ENCODE peak calls at places on chromosomes 6 and 20, in six cellular contexts. F is endodermal cell, J is AG04449, S is WTC11, O is astrocyte, Z is gastrocnemius medialis. P is an unnamed sample.
A peak's percentile ranks its signal among the peaks of the same experiment; 100 is the strongest.

GRCh38 chr20:35907017-35907685 is 47.2 kb downstream of the SCAND1 start:
- DNase-seq in O (no peak), S (no peak), J (no peak), Z (peak; percentile 73), F (no peak), P (no peak)

GRCh38 chr6:80605165-80605989 is 498.9 kb downstream of the BCKDHB start:
- DNase-seq in J (no peak), Z (no peak), F (no peak), O (peak; percentile 49), S (no peak), P (no peak)

GRCh38 chr6:13378669-13379590 is 50.6 kb upstream of the TBC1D7 start:
- DNase-seq in J (no peak), Z (no peak), F (peak; percentile 69), S (peak; percentile 38), O (no peak), P (no peak)

GRCh38 chr20:50957276-50957675 is 1.1 kb downstream of the DPM1 start:
- DNase-seq in Z (peak; percentile 64), S (no peak), J (no peak), F (no peak), O (peak; percentile 45), P (no peak)

GRCh38 chr6:65289491-65289890 is 417.5 kb downstream of the EYS start:
- DNase-seq in O (peak; percentile 40), Z (no peak), S (no peak), J (no peak), F (no peak), P (no peak)

GRCh38 chr6:105326216-105326615 is 76.7 kb downstream of the PREP start:
- DNase-seq in F (no peak), O (peak; percentile 87), J (no peak), Z (peak; percentile 90), S (no peak), P (no peak)

GRCh38 chr20:45419188-45420091 is 3.5 kb downstream of the PIGT start:
- DNase-seq in J (peak; percentile 60), F (no peak), S (no peak), Z (peak; percentile 63), O (peak; percentile 97), P (peak; percentile 34)

GRCh38 chr6:43871933-43872332 is 101.9 kb downstream of the VEGFA start:
- DNase-seq in O (no peak), F (no peak), J (no peak), S (no peak), Z (no peak), P (no peak)

GRCh38 chr6:25066593-25066992 is 130.8 kb upstream of the RIPOR2 start:
- DNase-seq in O (no peak), J (no peak), S (no peak), Z (no peak), F (no peak), P (no peak)

GRCh38 chr6:151546941-151547659 is 53.3 kb downstream of the CCDC170 start:
- DNase-seq in F (no peak), J (no peak), Z (no peak), S (peak; percentile 28), O (no peak), P (no peak)

GRCh38 chr6:170232186-170233002 is 58.5 kb downstream of the DLL1 start:
- DNase-seq in O (peak; percentile 25), F (no peak), S (no peak), Z (no peak), J (no peak), P (no peak)

GRCh38 chr6:52574709-52575489 is 2.0 kb downstream of the TRAM2 start:
- DNase-seq in F (no peak), O (no peak), J (no peak), S (no peak), Z (peak; percentile 38), P (peak; percentile 77)

GRCh38 chr20:46130534-46130933 is 12.4 kb downstream of the CD40 start:
- DNase-seq in S (no peak), J (no peak), Z (peak; percentile 5), F (no peak), O (no peak), P (no peak)

GRCh38 chr6:44373787-44374186 is 13.7 kb upstream of the CDC5L start:
- DNase-seq in O (no peak), F (no peak), S (no peak), Z (no peak), J (no peak), P (no peak)

GRCh38 chr6:166989427-166990034 is 9.7 kb upstream of the CEP43 start:
- DNase-seq in S (peak; percentile 16), Z (no peak), O (no peak), J (no peak), F (no peak), P (peak; percentile 44)

GRCh38 chr20:60729119-60729900 is 522.8 kb upstream of the CDH4 start:
- DNase-seq in O (no peak), Z (no peak), F (peak; percentile 65), S (peak; percentile 26), J (no peak), P (no peak)

GRCh38 chr6:157096522-157096921 is 226.8 kb downstream of the TMEM242 start:
- DNase-seq in F (no peak), S (no peak), Z (no peak), O (no peak), J (no peak), P (no peak)

GRCh38 chr6:17280552-17281090 is 540 bp upstream of the RBM24 start:
- DNase-seq in J (no peak), Z (peak; percentile 86), F (peak; percentile 90), S (peak; percentile 69), O (no peak), P (peak; percentile 9)

GRCh38 chr6:84119277-84119676 is 85.7 kb downstream of the MRAP2 start:
- DNase-seq in Z (no peak), O (no peak), S (no peak), F (no peak), J (no peak), P (no peak)

GRCh38 chr6:151248295-151248694 is 8.5 kb downstream of the AKAP12 start:
- DNase-seq in Z (no peak), S (no peak), O (no peak), F (no peak), J (no peak), P (no peak)

GRCh38 chr6:74755748-74756147 is 450.1 kb downstream of the COL12A1 start:
- DNase-seq in J (no peak), Z (no peak), S (no peak), F (no peak), O (peak; percentile 4), P (no peak)

GRCh38 chr6:39310542-39310941 is 3.7 kb downstream of the KCNK17 start:
- DNase-seq in S (no peak), F (no peak), Z (no peak), J (no peak), O (no peak), P (no peak)

GRCh38 chr20:50815162-50815989 is 20.5 kb downstream of the BCAS4 start:
- DNase-seq in J (peak; percentile 38), F (no peak), O (peak; percentile 67), Z (no peak), S (no peak), P (peak; percentile 45)

GRCh38 chr20:37538003-37538402 is 10.3 kb upstream of the BLCAP start:
- DNase-seq in S (no peak), O (peak; percentile 44), F (peak; percentile 38), J (no peak), Z (no peak), P (no peak)

GRCh38 chr6:117919775-117920492 is 12.9 kb downstream of the SLC35F1 start:
- DNase-seq in O (no peak), F (peak; percentile 88), S (peak; percentile 74), J (no peak), Z (no peak), P (peak; percentile 11)

GRCh38 chr20:17610566-17611289 is 40.9 kb downstream of the DSTN start:
- DNase-seq in Z (no peak), F (peak; percentile 59), S (no peak), J (no peak), O (no peak), P (peak; percentile 69)

GRCh38 chr6:8139451-8139850 is 37.1 kb upstream of the EEF1E1 start:
- DNase-seq in F (no peak), J (no peak), Z (no peak), S (no peak), O (no peak), P (no peak)

GRCh38 chr20:62581308-62581707 is 61.0 kb upstream of the SLCO4A1 start:
- DNase-seq in S (no peak), F (no peak), Z (no peak), O (no peak), J (no peak), P (no peak)

GRCh38 chr6:33249732-33250625 is 21.7 kb downstream of the VPS52 start:
- DNase-seq in J (peak; percentile 58), Z (peak; percentile 18), O (peak; percentile 76), F (no peak), S (no peak), P (peak; percentile 28)

GRCh38 chr6:2795960-2796359 is 30.8 kb downstream of the WRNIP1 start:
- DNase-seq in J (no peak), O (no peak), F (no peak), S (no peak), Z (no peak), P (no peak)

GRCh38 chr20:17066955-17067354 is 159.9 kb upstream of the PCSK2 start:
- DNase-seq in Z (no peak), J (no peak), F (peak; percentile 72), S (no peak), O (no peak), P (no peak)

GRCh38 chr6:69954733-69955132 is 88.4 kb downstream of the COL19A1 start:
- DNase-seq in O (no peak), Z (no peak), S (no peak), F (no peak), J (no peak), P (no peak)

GRCh38 chr6:139370047-139370706 is 4.3 kb downstream of the CITED2 start:
- DNase-seq in F (peak; percentile 50), S (no peak), Z (peak; percentile 48), O (peak; percentile 74), J (peak; percentile 71), P (no peak)
- TF ChIP-seq CTCF in F (no peak), S (no peak), Z (no peak), O (no peak), J (no peak), P (no peak)

GRCh38 chr20:63957004-63957689 is 931 bp upstream of the UCKL1 start:
- DNase-seq in O (peak; percentile 47), J (no peak), Z (peak; percentile 75), F (peak; percentile 93), S (peak; percentile 78), P (peak; percentile 91)
- TF ChIP-seq CTCF in O (no peak), J (no peak), Z (no peak), F (peak; percentile 55), S (no peak), P (peak; percentile 15)

DNA sequence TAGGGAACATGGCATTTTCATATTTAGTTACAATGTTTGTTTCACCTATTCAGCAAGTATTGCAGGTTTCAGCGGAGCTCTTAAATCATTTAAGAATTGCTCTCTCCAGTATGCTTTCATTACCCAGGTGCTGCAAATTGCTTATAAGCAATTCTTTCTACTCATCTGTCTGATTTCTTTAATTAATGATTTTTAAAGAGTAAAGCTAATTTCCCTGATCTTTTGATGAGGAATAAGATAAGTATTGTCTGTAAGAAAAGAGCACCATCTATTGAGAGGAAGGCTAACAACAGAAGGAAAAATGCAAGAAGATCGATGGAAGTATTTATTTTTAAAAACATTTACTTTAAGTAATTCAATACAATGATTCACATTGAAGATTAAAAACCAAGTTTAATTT is 2.0 kb downstream of the OPRM1 start:
- DNase-seq in Z (no peak), O (no peak), F (no peak), S (no peak), J (no peak), P (no peak)
- TF ChIP-seq CTCF in Z (no peak), O (no peak), F (peak; percentile 31), S (no peak), J (no peak), P (no peak)

GRCh38 chr6:97077380-97077779 is 152.9 kb downstream of the KLHL32 start:
- DNase-seq in Z (no peak), S (no peak), F (no peak), J (no peak), O (no peak), P (no peak)
- TF ChIP-seq CTCF in Z (no peak), S (no peak), F (peak; percentile 62), J (no peak), O (no peak), P (no peak)